ENCODE peak calls at places on chromosomes 2 and 18, in ten cellular contexts. L is colonic mucosa, X is thoracic aorta, G is mesendoderm, I is fibroblast of lung, P is lower lobe of right lung, B is psoas muscle, Y is prostate gland, T is A549, O is transverse colon. Z is an unnamed sample.

GRCh38 chr18:8895987-8896619 is 190.7 kb downstream of the MTCL1 start:
- DNase-seq in B (no peak), I (peak), P (no peak), Y (no peak), O (no peak), G (no peak), X (no peak), L (no peak), T (no peak), Z (no peak)

GRCh38 chr2:25586726-25587144 is 86.6 kb downstream of the DTNB start:
- DNase-seq in G (no peak), T (no peak), I (no peak), P (no peak), X (no peak), B (no peak), L (no peak), Y (no peak), O (no peak), Z (no peak)

GRCh38 chr18:44195394-44196140 is 485.1 kb upstream of the SETBP1 start:
- DNase-seq in L (no peak), P (no peak), G (no peak), B (no peak), X (no peak), Y (no peak), O (no peak), T (no peak), I (no peak), Z (no peak)

GRCh38 chr2:102044967-102045489 is 53.3 kb downstream of the IL1R2 start:
- DNase-seq in G (no peak), P (no peak), L (no peak), Y (no peak), O (no peak), T (no peak), B (no peak), I (no peak), X (no peak), Z (no peak)

GRCh38 chr2:233853353-233853752 is 982 bp downstream of the HJURP start:
- DNase-seq in X (no peak), Y (no peak), G (no peak), B (no peak), I (no peak), O (no peak), T (no peak), P (no peak), L (peak), Z (peak)

GRCh38 chr2:192087398-192087958 is 107.3 kb downstream of the TMEFF2 start:
- DNase-seq in B (no peak), G (no peak), O (no peak), Y (no peak), I (no peak), L (no peak), T (no peak), X (no peak), P (no peak), Z (no peak)

GRCh38 chr2:190812506-190813294 is 67.9 kb upstream of the GLS start:
- DNase-seq in Y (no peak), X (no peak), B (no peak), L (no peak), O (no peak), I (no peak), T (no peak), G (no peak), P (no peak), Z (no peak)

GRCh38 chr2:127582863-127583861 is 47.7 kb downstream of the MYO7B start:
- DNase-seq in I (no peak), Y (no peak), T (no peak), B (peak), X (no peak), L (no peak), O (no peak), G (no peak), P (no peak), Z (no peak)

GRCh38 chr2:213119061-213119809 is 32.2 kb downstream of the IKZF2 start:
- DNase-seq in P (no peak), O (no peak), B (no peak), G (no peak), I (peak), T (no peak), X (no peak), L (no peak), Y (no peak), Z (no peak)

GRCh38 chr2:163919717-163920116 is 183.9 kb upstream of the FIGN start:
- DNase-seq in G (no peak), T (no peak), X (no peak), L (no peak), O (no peak), P (no peak), B (no peak), I (no peak), Y (no peak), Z (no peak)

GRCh38 chr2:118417417-118418125 is 329.3 kb downstream of the INSIG2 start:
- DNase-seq in G (no peak), Y (no peak), B (no peak), L (no peak), T (no peak), P (no peak), X (no peak), O (no peak), I (peak), Z (no peak)

GRCh38 chr2:30948857-30949256 is 141.6 kb upstream of the CAPN13 start:
- DNase-seq in T (no peak), L (no peak), O (no peak), G (no peak), Y (no peak), P (no peak), X (no peak), I (no peak), B (no peak), Z (no peak)

GRCh38 chr18:59616501-59616900 is 80.7 kb downstream of the CCBE1 start:
- DNase-seq in P (no peak), G (no peak), I (no peak), O (no peak), Y (no peak), B (no peak), X (no peak), T (no peak), L (no peak), Z (no peak)

GRCh38 chr2:227701556-227701955 is 16.3 kb downstream of the SLC19A3 start:
- DNase-seq in I (no peak), P (no peak), Y (no peak), X (no peak), B (no peak), G (peak), O (no peak), L (no peak), T (no peak), Z (no peak)

GRCh38 chr2:64915510-64915900 is 73.7 kb upstream of the SLC1A4 start:
- DNase-seq in X (no peak), B (no peak), I (no peak), G (no peak), L (no peak), P (no peak), Y (no peak), O (no peak), T (no peak), Z (no peak)

GRCh38 chr2:81523344-81523743 is 1218.8 kb upstream of the LRRTM1 start:
- DNase-seq in I (no peak), O (no peak), B (no peak), T (no peak), G (peak), Y (no peak), P (no peak), L (no peak), X (no peak), Z (no peak)

GRCh38 chr2:174235680-174236079 is 12.7 kb downstream of the OLA1 start:
- DNase-seq in P (no peak), O (no peak), G (no peak), I (peak), T (no peak), L (no peak), Y (no peak), X (no peak), B (no peak), Z (no peak)

GRCh38 chr2:99598435-99598834 is 108.6 kb upstream of the REV1 start:
- DNase-seq in I (no peak), T (no peak), L (no peak), O (no peak), B (no peak), Y (no peak), P (no peak), X (no peak), G (peak), Z (no peak)

GRCh38 chr2:85769236-85769986 is 15.6 kb downstream of the ATOH8 start:
- DNase-seq in Y (no peak), L (no peak), P (no peak), X (no peak), G (peak), B (peak), T (peak), I (no peak), O (no peak), Z (no peak)

DNA sequence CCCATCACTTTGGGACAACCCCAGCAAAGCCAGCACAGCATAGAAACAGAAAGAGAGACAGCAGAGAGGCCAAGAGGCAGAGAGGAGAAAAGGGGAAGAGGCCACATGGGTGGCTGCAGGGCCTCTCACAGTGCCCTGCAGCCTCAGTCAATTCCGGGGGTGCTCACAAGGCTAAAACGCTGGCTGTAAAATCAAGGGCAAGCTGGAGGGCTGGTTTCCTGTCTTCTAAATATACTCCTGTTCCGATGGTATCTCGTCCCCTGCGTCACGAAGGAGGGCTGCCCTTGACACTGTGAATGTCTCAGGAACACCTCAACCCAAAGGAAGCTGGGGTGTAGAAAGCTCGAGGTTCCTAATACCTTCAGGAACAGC is 166.5 kb upstream of the ID2 start:
- DNase-seq in T (no peak), I (no peak), P (no peak), X (no peak), O (peak), L (no peak), G (no peak), Y (no peak), B (no peak), Z (no peak)
- H3K27ac ChIP-seq in T (no peak), I (no peak), P (peak), X (no peak), O (peak), L (peak), G (no peak), Y (no peak), B (no peak), Z (no peak)

GRCh38 chr2:76089683-76090082 is 379.0 kb upstream of the GCFC2 start:
- DNase-seq in O (no peak), X (no peak), T (no peak), P (no peak), G (no peak), B (no peak), I (no peak), Y (no peak), L (no peak), Z (no peak)
- H3K27ac ChIP-seq in O (no peak), X (no peak), T (no peak), P (no peak), G (no peak), B (no peak), I (no peak), Y (no peak), L (no peak), Z (no peak)

GRCh38 chr2:38535745-38536506 is 66.8 kb downstream of the HNRNPLL start:
- DNase-seq in Y (peak), I (peak), O (peak), P (peak), L (peak), B (peak), X (no peak), T (peak), G (peak), Z (peak)
- H3K27ac ChIP-seq in Y (peak), I (no peak), O (peak), P (no peak), L (no peak), B (peak), X (no peak), T (peak), G (no peak), Z (peak)

DNA sequence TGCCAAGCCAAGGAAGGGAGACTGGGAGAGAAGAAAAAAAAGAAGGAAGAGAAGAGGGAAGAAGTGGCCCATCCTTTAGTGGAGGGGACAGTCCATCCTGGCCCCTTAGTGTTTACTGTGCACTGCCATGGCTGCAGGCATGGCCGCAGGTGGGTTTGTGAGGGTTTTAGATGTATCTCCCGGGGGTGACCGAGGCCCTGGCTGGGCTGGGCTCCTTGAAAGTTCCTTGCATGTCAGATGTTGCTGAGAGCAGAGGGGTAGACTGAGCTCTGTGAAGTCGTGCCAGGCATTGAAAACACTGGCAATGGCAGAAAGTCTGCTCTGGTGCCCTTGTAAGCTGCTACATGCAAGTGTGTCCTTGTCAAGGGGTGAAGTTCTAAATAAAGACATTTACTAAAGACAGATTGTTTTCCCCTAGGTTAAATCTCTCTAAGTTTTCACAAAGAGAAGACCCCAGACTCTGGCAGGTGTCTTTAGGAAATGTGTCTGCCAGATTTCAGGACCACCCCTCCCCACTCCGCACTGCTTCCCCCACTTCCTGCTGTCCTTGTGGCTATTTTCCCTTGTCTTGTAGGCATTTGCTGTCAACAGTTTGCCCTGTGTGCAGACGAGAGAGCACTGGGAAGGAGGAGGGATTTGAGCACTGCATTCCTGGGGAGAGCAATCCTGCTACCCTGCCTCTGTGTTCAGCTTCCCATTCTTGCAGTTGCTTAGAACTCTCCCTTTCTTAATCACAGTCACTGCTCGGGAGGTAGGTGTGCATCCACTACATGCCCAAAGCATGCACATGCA is 68.4 kb downstream of the ACOXL start:
- DNase-seq in Y (no peak), G (no peak), B (no peak), I (no peak), X (no peak), P (no peak), T (no peak), O (no peak), L (no peak), Z (peak)
- H3K27ac ChIP-seq in Y (no peak), G (no peak), B (no peak), I (no peak), X (no peak), P (no peak), T (no peak), O (no peak), L (no peak), Z (no peak)

Z was measured in esophagus muscularis mucosa.